ENCODE peak calls at places on chromosomes 1 and 21, in four cellular contexts. V is progenitor cell of endocrine pancreas, C is left ventricle myocardium inferior, W is fibroblast of lung. Y is an unnamed sample.

GRCh38 chr1:247440001-247440620 is 17.8 kb downstream of the OR2B11 start:
- DNase-seq in V (no peak), C (no peak), W (no peak), Y (peak)

GRCh38 chr1:43285269-43285986 is at the start of gene C1orf210:
- DNase-seq in V (peak), C (no peak), W (no peak), Y (no peak)

GRCh38 chr1:84719477-84720274 is 29.4 kb upstream of the SSX2IP start:
- DNase-seq in V (no peak), C (no peak), W (peak), Y (no peak)

GRCh38 chr1:40267767-40268187 is 9.7 kb downstream of the ZMPSTE24 start:
- DNase-seq in V (no peak), C (no peak), W (peak), Y (no peak)

GRCh38 chr1:157532569-157532968 is 19.7 kb downstream of the FCRL5 start:
- DNase-seq in V (no peak), C (no peak), W (no peak), Y (no peak)

GRCh38 chr1:241081473-241081872 is 275.5 kb downstream of the RGS7 start:
- DNase-seq in V (no peak), C (no peak), W (peak), Y (no peak)

GRCh38 chr1:234484218-234484617 is 5.2 kb upstream of the TARBP1 start:
- DNase-seq in V (no peak), C (no peak), W (no peak), Y (no peak)

GRCh38 chr1:23556661-23557470 is 2.4 kb downstream of the ID3 start:
- DNase-seq in V (no peak), C (no peak), W (peak), Y (no peak)

GRCh38 chr21:45415188-45415942 is 10.4 kb downstream of the COL18A1 start:
- DNase-seq in V (no peak), C (peak), W (no peak), Y (no peak)

GRCh38 chr1:226643701-226644540 is 95.2 kb downstream of the ITPKB start:
- DNase-seq in V (no peak), C (peak), W (no peak), Y (peak)

GRCh38 chr1:202131956-202132821 is 9.5 kb downstream of the GPR37L1 start:
- DNase-seq in V (no peak), C (peak), W (no peak), Y (no peak)

GRCh38 chr1:89363196-89363595 is 663 bp upstream of the GBP6 start:
- DNase-seq in V (no peak), C (no peak), W (peak), Y (peak)

GRCh38 chr1:154418062-154418897 is 13.1 kb downstream of the IL6R start:
- DNase-seq in V (no peak), C (no peak), W (peak), Y (no peak)

GRCh38 chr1:169833179-169833901 is 38.6 kb upstream of the METTL18 start:
- DNase-seq in V (no peak), C (no peak), W (no peak), Y (no peak)

GRCh38 chr1:70353641-70354331 is 736 bp downstream of the ANKRD13C start:
- DNase-seq in V (peak), C (no peak), W (peak), Y (peak)

GRCh38 chr1:180029524-180030130 is 75.0 kb downstream of the CEP350 start:
- DNase-seq in V (no peak), C (no peak), W (no peak), Y (no peak)

GRCh38 chr1:7341145-7341900 is 429.8 kb upstream of the VAMP3 start:
- DNase-seq in V (no peak), C (no peak), W (peak), Y (no peak)

GRCh38 chr1:50981741-50982140 is 11.7 kb downstream of the CDKN2C start:
- DNase-seq in V (no peak), C (no peak), W (no peak), Y (no peak)

GRCh38 chr1:96411006-96411405 is 310.6 kb upstream of the PTBP2 start:
- DNase-seq in V (no peak), C (no peak), W (no peak), Y (no peak)

GRCh38 chr1:167474191-167474641 is 44.1 kb downstream of the CD247 start:
- DNase-seq in V (no peak), C (no peak), W (no peak), Y (no peak)

GRCh38 chr1:33307494-33307864 is 13.4 kb downstream of the A3GALT2 start:
- DNase-seq in V (no peak), C (no peak), W (no peak), Y (no peak)

GRCh38 chr1:77313491-77313890 is 31.7 kb downstream of the AK5 start:
- DNase-seq in V (no peak), C (no peak), W (peak), Y (no peak)

GRCh38 chr1:212514056-212514614 is 81.4 kb downstream of the NENF start:
- DNase-seq in V (no peak), C (peak), W (peak), Y (peak)

GRCh38 chr1:38696371-38696770 is 163.2 kb downstream of the RRAGC start:
- DNase-seq in V (no peak), C (no peak), W (no peak), Y (no peak)

GRCh38 chr1:152458384-152459185 is 44.5 kb upstream of the CRNN start:
- DNase-seq in V (peak), C (peak), W (peak), Y (peak)

GRCh38 chr1:36947384-36947783 is 86.9 kb downstream of the GRIK3 start:
- DNase-seq in V (no peak), C (no peak), W (no peak), Y (no peak)

GRCh38 chr1:198771562-198772153 is 132.8 kb downstream of the PTPRC start:
- DNase-seq in V (no peak), C (no peak), W (peak), Y (peak)
- TF ChIP-seq CTCF in V (peak), C (peak), W (peak), Y (peak)

DNA sequence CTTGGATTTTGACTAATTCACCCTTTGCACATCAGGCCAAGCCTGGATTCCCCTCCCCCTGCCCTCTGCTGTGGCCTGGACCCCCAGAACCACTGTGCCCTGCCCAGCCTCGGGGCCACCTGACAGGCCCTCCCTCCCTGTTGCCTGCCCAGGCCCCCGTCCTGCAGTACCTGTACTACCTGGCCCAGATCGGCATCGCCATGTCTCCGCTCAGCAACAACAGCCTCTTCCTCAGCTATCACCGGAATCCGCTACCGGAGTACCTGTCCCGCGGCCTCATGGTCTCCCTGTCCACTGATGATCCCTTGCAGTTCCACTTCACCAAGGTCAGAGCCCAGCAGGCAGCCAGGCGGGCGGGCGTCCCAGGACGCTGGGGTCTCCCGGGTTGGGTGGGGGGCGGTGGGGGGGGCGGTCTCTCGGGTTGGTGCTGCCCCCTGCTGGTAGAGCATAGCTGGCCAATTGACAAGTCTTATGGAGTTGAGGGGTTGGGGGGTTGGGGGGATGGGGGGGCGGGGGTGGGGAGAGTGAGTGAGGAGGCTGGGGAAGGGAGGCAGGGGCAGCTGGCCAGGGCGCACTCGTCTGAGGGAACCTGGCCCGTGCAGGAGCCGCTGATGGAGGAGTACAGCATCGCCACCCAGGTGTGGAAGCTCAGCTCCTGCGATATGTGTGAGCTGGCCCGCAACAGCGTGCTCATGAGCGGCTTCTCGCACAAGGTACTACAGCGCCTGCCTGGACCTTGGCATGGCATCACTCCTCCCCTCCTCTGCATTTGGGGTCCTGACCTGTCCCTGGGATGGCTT is 10.6 kb downstream of the AMPD2 start:
- DNase-seq in V (no peak), C (no peak), W (no peak), Y (peak)
- TF ChIP-seq CTCF in V (peak), C (peak), W (peak), Y (peak)

GRCh38 chr1:5891141-5891540 is 101.1 kb downstream of the NPHP4 start:
- DNase-seq in V (no peak), C (no peak), W (no peak), Y (no peak)

GRCh38 chr1:5889462-5889861 is 102.8 kb downstream of the NPHP4 start:
- DNase-seq in V (no peak), C (no peak), W (no peak), Y (no peak)

GRCh38 chr1:5891736-5892135 is 100.5 kb downstream of the NPHP4 start:
- DNase-seq in V (no peak), C (no peak), W (peak), Y (no peak)

GRCh38 chr1:5889901-5890300 is 102.3 kb downstream of the NPHP4 start:
- DNase-seq in V (no peak), C (no peak), W (no peak), Y (no peak)

GRCh38 chr1:5890346-5891106 is 101.7 kb downstream of the NPHP4 start:
- DNase-seq in V (no peak), C (no peak), W (no peak), Y (no peak)
- TF ChIP-seq CTCF in V (no peak), C (no peak), W (no peak), Y (no peak)

GRCh38 chr1:64956241-64956640 is 10.1 kb downstream of the JAK1 start:
- DNase-seq in V (no peak), C (no peak), W (peak), Y (no peak)

GRCh38 chr1:64952055-64952699 is 14.2 kb downstream of the JAK1 start:
- DNase-seq in V (no peak), C (no peak), W (no peak), Y (no peak)

GRCh38 chr1:64956733-64957441 is 9.5 kb downstream of the JAK1 start:
- DNase-seq in V (no peak), C (no peak), W (no peak), Y (peak)

GRCh38 chr1:64953241-64953640 is 13.1 kb downstream of the JAK1 start:
- DNase-seq in V (no peak), C (no peak), W (no peak), Y (no peak)

GRCh38 chr1:64955093-64956066 is 11.0 kb downstream of the JAK1 start:
- DNase-seq in V (no peak), C (peak), W (no peak), Y (no peak)
- TF ChIP-seq CTCF in V (no peak), C (no peak), W (no peak), Y (no peak)

DNA sequence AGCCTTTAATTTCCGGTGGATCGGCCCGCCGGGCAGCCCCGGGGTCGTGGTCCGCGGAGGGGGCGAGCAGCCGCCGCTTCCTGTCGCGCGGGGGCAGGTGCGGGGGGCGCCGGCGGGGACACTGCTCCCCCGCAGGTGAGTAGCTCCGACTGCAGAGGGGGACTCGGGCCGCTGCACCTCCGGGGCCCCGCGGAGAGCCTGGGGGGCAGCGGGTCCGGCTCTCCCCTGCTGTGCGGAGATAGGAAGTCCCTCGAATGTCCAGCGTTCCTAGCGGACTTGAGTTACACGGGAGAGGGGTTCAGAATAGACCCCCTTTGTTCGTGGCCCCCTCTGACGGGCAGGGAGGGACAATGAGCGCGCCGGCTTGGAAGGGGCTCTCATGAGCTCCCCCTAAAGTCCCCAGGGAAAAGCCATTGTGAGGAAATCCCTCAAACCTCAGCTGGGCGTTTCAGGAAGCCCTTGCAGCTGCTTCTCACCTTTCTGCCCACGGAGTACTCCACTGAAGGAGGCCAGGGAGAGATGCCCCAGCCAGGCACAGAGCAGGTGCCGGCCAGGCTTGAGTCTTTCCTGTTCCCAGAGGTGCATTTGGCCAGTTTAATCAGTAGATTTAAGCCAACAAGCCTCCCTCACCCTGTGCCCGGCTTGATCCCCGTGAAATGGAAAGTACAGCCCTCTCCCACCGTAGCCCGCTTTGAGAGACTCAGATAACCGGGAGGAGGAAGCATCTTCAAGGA is 925 bp downstream of the PDE9A start:
- DNase-seq in V (peak), C (no peak), W (no peak), Y (peak)
- TF ChIP-seq CTCF in V (peak), C (no peak), W (no peak), Y (no peak)

DNA sequence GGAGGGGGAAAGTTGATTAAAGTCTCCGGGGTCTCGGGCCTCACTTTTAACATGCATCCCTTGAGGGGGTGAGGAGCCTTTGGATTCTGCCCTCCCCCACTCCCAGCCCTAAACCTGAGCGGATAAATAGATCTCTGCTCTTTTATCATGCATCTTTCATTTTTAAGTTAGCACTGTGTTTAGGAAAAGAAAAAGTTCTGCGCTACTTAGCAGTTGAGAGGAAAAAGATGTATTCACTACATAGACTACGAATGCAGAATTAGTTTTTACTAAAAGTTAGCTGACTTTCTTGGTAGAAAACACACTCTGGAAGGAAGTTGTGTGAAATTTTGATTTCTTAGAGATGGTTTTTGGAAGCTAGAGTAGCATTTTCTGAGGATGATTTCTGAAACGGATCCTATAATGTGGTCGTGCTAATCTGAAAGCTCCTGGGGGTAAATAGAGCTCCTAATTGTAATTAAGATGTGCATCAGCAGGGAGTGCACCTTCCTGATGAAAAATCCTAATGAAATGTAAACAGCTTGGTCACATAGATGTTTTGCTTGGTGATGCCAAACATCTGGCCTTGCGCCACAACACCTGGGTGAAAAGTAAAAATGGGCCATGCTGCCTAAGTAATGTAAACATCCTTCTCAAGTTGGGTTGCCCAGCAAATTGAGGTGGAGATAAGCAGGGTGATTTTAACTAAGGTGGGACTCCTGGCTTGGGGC is 1.8 kb downstream of the ROR1 start:
- DNase-seq in V (no peak), C (no peak), W (no peak), Y (no peak)
- TF ChIP-seq CTCF in V (no peak), C (no peak), W (no peak), Y (no peak)

GRCh38 chr1:225437710-225438437 is 10.0 kb upstream of the LBR start:
- DNase-seq in V (no peak), C (no peak), W (peak), Y (no peak)

GRCh38 chr1:225445644-225446297 is 17.9 kb upstream of the LBR start:
- DNase-seq in V (no peak), C (no peak), W (no peak), Y (no peak)

GRCh38 chr1:225440380-225440957 is 12.6 kb upstream of the LBR start:
- DNase-seq in V (no peak), C (no peak), W (no peak), Y (no peak)

GRCh38 chr1:225442156-225442555 is 14.3 kb upstream of the LBR start:
- DNase-seq in V (no peak), C (no peak), W (no peak), Y (no peak)

DNA sequence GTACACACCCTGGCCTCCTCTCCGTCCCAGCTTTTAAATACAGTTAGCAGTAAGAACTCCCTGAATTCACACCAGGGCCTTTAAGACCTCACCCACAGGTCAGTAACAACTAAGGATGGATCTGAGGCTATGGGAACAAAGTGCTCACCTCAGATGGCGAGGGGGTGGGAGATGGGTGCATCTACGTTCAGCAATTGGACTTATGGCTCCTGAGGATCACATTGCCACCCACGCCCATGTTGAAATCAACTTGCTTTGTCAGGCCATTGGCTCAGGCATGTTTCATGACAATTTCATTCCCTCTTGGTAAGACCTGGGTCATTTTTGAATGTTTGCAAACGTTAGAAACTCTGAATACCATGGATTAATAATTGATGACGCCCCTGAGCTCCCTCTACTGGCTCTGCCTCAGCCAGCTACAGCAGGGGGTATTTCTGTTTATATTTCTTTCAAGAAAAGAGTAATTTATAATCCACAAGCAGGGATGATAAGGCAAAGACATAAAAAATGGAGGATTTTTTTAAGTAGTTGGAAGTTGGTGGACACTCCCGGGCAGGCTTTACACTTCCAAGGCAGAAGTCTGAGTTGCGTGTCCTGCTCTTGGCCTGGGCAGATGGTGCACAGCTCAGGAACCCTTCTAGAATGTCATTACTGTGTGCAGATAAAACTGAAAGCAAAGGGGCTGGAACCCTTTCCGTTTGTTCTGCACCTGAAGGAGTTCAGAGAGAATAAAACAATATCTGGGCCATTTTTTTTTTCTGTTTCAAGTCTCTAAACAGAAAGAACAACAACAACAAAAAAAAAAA is 13.7 kb upstream of the LBR start:
- DNase-seq in V (no peak), C (no peak), W (no peak), Y (no peak)
- TF ChIP-seq CTCF in V (peak), C (no peak), W (peak), Y (peak)

GRCh38 chr21:35316456-35316855 is 267.4 kb upstream of the RUNX1 start:
- DNase-seq in V (no peak), C (no peak), W (no peak), Y (no peak)
- TF ChIP-seq CTCF in V (no peak), C (no peak), W (no peak), Y (no peak)